ENCODE peak calls at places on chromosome 5, in six cellular contexts. One of them, this sample, is unnamed.

GRCh38 chr5:173201636-173202265 is 33.3 kb downstream of the NKX2-5 start:
- DNase-seq in spleen: no peak
- DNase-seq in fibroblast of pulmonary artery: peak
- DNase-seq in colonic mucosa: no peak
- DNase-seq in MM.1S: no peak
- DNase-seq in endothelial cell: no peak
- DNase-seq in this sample: no peak

GRCh38 chr5:105670586-105670985 is 2000.2 kb downstream of the EFNA5 start:
- DNase-seq in spleen: no peak
- DNase-seq in fibroblast of pulmonary artery: no peak
- DNase-seq in colonic mucosa: no peak
- DNase-seq in MM.1S: no peak
- DNase-seq in endothelial cell: no peak
- DNase-seq in this sample: no peak

GRCh38 chr5:14702238-14702839 is 37.8 kb downstream of the OTULIN start:
- DNase-seq in spleen: no peak
- DNase-seq in fibroblast of pulmonary artery: no peak
- DNase-seq in colonic mucosa: no peak
- DNase-seq in MM.1S: no peak
- DNase-seq in endothelial cell: no peak
- DNase-seq in this sample: no peak

GRCh38 chr5:80937591-80937990 is 22.6 kb upstream of the RASGRF2 start:
- DNase-seq in spleen: no peak
- DNase-seq in fibroblast of pulmonary artery: no peak
- DNase-seq in colonic mucosa: no peak
- DNase-seq in MM.1S: no peak
- DNase-seq in endothelial cell: no peak
- DNase-seq in this sample: no peak

GRCh38 chr5:28156981-28157380 is 1118.6 kb upstream of the CDH9 start:
- DNase-seq in spleen: no peak
- DNase-seq in fibroblast of pulmonary artery: peak
- DNase-seq in colonic mucosa: no peak
- DNase-seq in MM.1S: no peak
- DNase-seq in endothelial cell: no peak
- DNase-seq in this sample: no peak

GRCh38 chr5:180455872-180456271 is 38.3 kb upstream of the CNOT6 start:
- DNase-seq in spleen: no peak
- DNase-seq in fibroblast of pulmonary artery: no peak
- DNase-seq in colonic mucosa: no peak
- DNase-seq in MM.1S: no peak
- DNase-seq in endothelial cell: no peak
- DNase-seq in this sample: no peak

GRCh38 chr5:152369298-152369697 is 35.8 kb downstream of the NMUR2 start:
- DNase-seq in spleen: no peak
- DNase-seq in fibroblast of pulmonary artery: no peak
- DNase-seq in colonic mucosa: no peak
- DNase-seq in MM.1S: no peak
- DNase-seq in endothelial cell: no peak
- DNase-seq in this sample: no peak

GRCh38 chr5:145540375-145540774 is 294.8 kb downstream of the PRELID2 start:
- DNase-seq in spleen: no peak
- DNase-seq in fibroblast of pulmonary artery: peak
- DNase-seq in colonic mucosa: no peak
- DNase-seq in MM.1S: no peak
- DNase-seq in endothelial cell: no peak
- DNase-seq in this sample: no peak

GRCh38 chr5:170746081-170746951 is 37.2 kb upstream of the GABRP start:
- DNase-seq in spleen: no peak
- DNase-seq in fibroblast of pulmonary artery: no peak
- DNase-seq in colonic mucosa: no peak
- DNase-seq in MM.1S: peak
- DNase-seq in endothelial cell: peak
- DNase-seq in this sample: no peak

GRCh38 chr5:67319935-67320725 is 123.5 kb upstream of the CD180 start:
- DNase-seq in spleen: no peak
- DNase-seq in fibroblast of pulmonary artery: no peak
- DNase-seq in colonic mucosa: no peak
- DNase-seq in MM.1S: no peak
- DNase-seq in endothelial cell: no peak
- DNase-seq in this sample: no peak

GRCh38 chr5:72543365-72543764 is 36.2 kb upstream of the ZNF366 start:
- DNase-seq in spleen: no peak
- DNase-seq in fibroblast of pulmonary artery: peak
- DNase-seq in colonic mucosa: no peak
- DNase-seq in MM.1S: no peak
- DNase-seq in endothelial cell: no peak
- DNase-seq in this sample: no peak

GRCh38 chr5:19240150-19240549 is 747.9 kb downstream of the CDH18 start:
- DNase-seq in spleen: no peak
- DNase-seq in fibroblast of pulmonary artery: peak
- DNase-seq in colonic mucosa: no peak
- DNase-seq in MM.1S: no peak
- DNase-seq in endothelial cell: no peak
- DNase-seq in this sample: no peak

GRCh38 chr5:41284938-41285337 is 71.6 kb upstream of the C6 start:
- DNase-seq in spleen: no peak
- DNase-seq in fibroblast of pulmonary artery: no peak
- DNase-seq in colonic mucosa: no peak
- DNase-seq in MM.1S: no peak
- DNase-seq in endothelial cell: no peak
- DNase-seq in this sample: no peak

GRCh38 chr5:175887463-175887862 is 16.1 kb downstream of the CPLX2 start:
- DNase-seq in spleen: no peak
- DNase-seq in fibroblast of pulmonary artery: no peak
- DNase-seq in colonic mucosa: no peak
- DNase-seq in MM.1S: no peak
- DNase-seq in endothelial cell: no peak
- DNase-seq in this sample: no peak

GRCh38 chr5:125376059-125376641 is 629.7 kb upstream of the ZNF608 start:
- DNase-seq in spleen: no peak
- DNase-seq in fibroblast of pulmonary artery: no peak
- DNase-seq in colonic mucosa: no peak
- DNase-seq in MM.1S: no peak
- DNase-seq in endothelial cell: no peak
- DNase-seq in this sample: no peak

GRCh38 chr5:102451082-102451481 is 47.7 kb downstream of the SLCO6A1 start:
- DNase-seq in spleen: no peak
- DNase-seq in fibroblast of pulmonary artery: no peak
- DNase-seq in colonic mucosa: no peak
- DNase-seq in MM.1S: no peak
- DNase-seq in endothelial cell: no peak
- DNase-seq in this sample: no peak

GRCh38 chr5:52804359-52804758 is 16.6 kb downstream of the ITGA1 start:
- DNase-seq in spleen: no peak
- DNase-seq in fibroblast of pulmonary artery: peak
- DNase-seq in colonic mucosa: no peak
- DNase-seq in MM.1S: no peak
- DNase-seq in endothelial cell: no peak
- DNase-seq in this sample: no peak

GRCh38 chr5:127705120-127705892 is 2.1 kb downstream of the CCDC192 start:
- DNase-seq in spleen: no peak
- DNase-seq in fibroblast of pulmonary artery: peak
- DNase-seq in colonic mucosa: no peak
- DNase-seq in MM.1S: no peak
- DNase-seq in endothelial cell: no peak
- DNase-seq in this sample: no peak

GRCh38 chr5:74641778-74642542 is 1.4 kb upstream of the ENC1 start:
- DNase-seq in spleen: peak
- DNase-seq in fibroblast of pulmonary artery: peak
- DNase-seq in colonic mucosa: peak
- DNase-seq in MM.1S: peak
- DNase-seq in endothelial cell: peak
- DNase-seq in this sample: no peak

GRCh38 chr5:66209350-66209749 is 65.2 kb downstream of the SREK1 start:
- DNase-seq in spleen: no peak
- DNase-seq in fibroblast of pulmonary artery: no peak
- DNase-seq in colonic mucosa: no peak
- DNase-seq in MM.1S: no peak
- DNase-seq in endothelial cell: no peak
- DNase-seq in this sample: no peak

GRCh38 chr5:130923543-130924159 is 241.4 kb downstream of the HINT1 start:
- DNase-seq in spleen: no peak
- DNase-seq in fibroblast of pulmonary artery: no peak
- DNase-seq in colonic mucosa: no peak
- DNase-seq in MM.1S: no peak
- DNase-seq in endothelial cell: no peak
- DNase-seq in this sample: no peak

GRCh38 chr5:92599217-92599810 is 981.7 kb downstream of the NR2F1-AS1 start:
- DNase-seq in spleen: no peak
- DNase-seq in fibroblast of pulmonary artery: no peak
- DNase-seq in colonic mucosa: no peak
- DNase-seq in MM.1S: no peak
- DNase-seq in endothelial cell: no peak
- DNase-seq in this sample: no peak

GRCh38 chr5:83487155-83487554 is 15.6 kb downstream of the VCAN start:
- DNase-seq in spleen: no peak
- DNase-seq in fibroblast of pulmonary artery: no peak
- DNase-seq in colonic mucosa: no peak
- DNase-seq in MM.1S: no peak
- DNase-seq in endothelial cell: no peak
- DNase-seq in this sample: no peak

GRCh38 chr5:119077444-119077843 is 6.6 kb downstream of the DMXL1 start:
- DNase-seq in spleen: no peak
- DNase-seq in fibroblast of pulmonary artery: no peak
- DNase-seq in colonic mucosa: no peak
- DNase-seq in MM.1S: no peak
- DNase-seq in endothelial cell: no peak
- DNase-seq in this sample: no peak

GRCh38 chr5:59684388-59685003 is 209.0 kb downstream of the PDE4D start:
- DNase-seq in spleen: no peak
- DNase-seq in fibroblast of pulmonary artery: no peak
- DNase-seq in colonic mucosa: no peak
- DNase-seq in MM.1S: no peak
- DNase-seq in endothelial cell: no peak
- DNase-seq in this sample: no peak

GRCh38 chr5:112196574-112196973 is 222.5 kb downstream of the EPB41L4A start:
- DNase-seq in spleen: no peak
- DNase-seq in fibroblast of pulmonary artery: no peak
- DNase-seq in colonic mucosa: no peak
- DNase-seq in MM.1S: no peak
- DNase-seq in endothelial cell: no peak
- DNase-seq in this sample: no peak

GRCh38 chr5:158682631-158683030 is 417.1 kb downstream of the EBF1 start:
- DNase-seq in spleen: no peak
- DNase-seq in fibroblast of pulmonary artery: no peak
- DNase-seq in colonic mucosa: no peak
- DNase-seq in MM.1S: no peak
- DNase-seq in endothelial cell: no peak
- DNase-seq in this sample: no peak

GRCh38 chr5:158679221-158679641 is 420.5 kb downstream of the EBF1 start:
- DNase-seq in spleen: no peak
- DNase-seq in fibroblast of pulmonary artery: no peak
- DNase-seq in colonic mucosa: no peak
- DNase-seq in MM.1S: peak
- DNase-seq in endothelial cell: no peak
- DNase-seq in this sample: no peak

GRCh38 chr5:158677490-158677838 is 422.3 kb downstream of the EBF1 start:
- DNase-seq in spleen: no peak
- DNase-seq in fibroblast of pulmonary artery: no peak
- DNase-seq in colonic mucosa: no peak
- DNase-seq in MM.1S: no peak
- DNase-seq in endothelial cell: no peak
- DNase-seq in this sample: no peak

GRCh38 chr5:158676642-158677489 is 422.9 kb downstream of the EBF1 start:
- DNase-seq in spleen: peak
- DNase-seq in fibroblast of pulmonary artery: no peak
- DNase-seq in colonic mucosa: no peak
- DNase-seq in MM.1S: no peak
- DNase-seq in endothelial cell: peak
- DNase-seq in this sample: no peak
- TF ChIP-seq CTCF in spleen: no peak
- TF ChIP-seq CTCF in fibroblast of pulmonary artery: no peak
- TF ChIP-seq CTCF in colonic mucosa: no peak
- TF ChIP-seq CTCF in MM.1S: no peak
- TF ChIP-seq CTCF in endothelial cell: peak
- TF ChIP-seq CTCF in this sample: peak

GRCh38 chr5:36041537-36041845 is 25.2 kb downstream of the UGT3A2 start:
- DNase-seq in spleen: no peak
- DNase-seq in fibroblast of pulmonary artery: no peak
- DNase-seq in colonic mucosa: no peak
- DNase-seq in MM.1S: no peak
- DNase-seq in endothelial cell: no peak
- DNase-seq in this sample: no peak
- TF ChIP-seq CTCF in spleen: no peak
- TF ChIP-seq CTCF in fibroblast of pulmonary artery: no peak
- TF ChIP-seq CTCF in colonic mucosa: no peak
- TF ChIP-seq CTCF in MM.1S: no peak
- TF ChIP-seq CTCF in endothelial cell: no peak
- TF ChIP-seq CTCF in this sample: no peak

DNA sequence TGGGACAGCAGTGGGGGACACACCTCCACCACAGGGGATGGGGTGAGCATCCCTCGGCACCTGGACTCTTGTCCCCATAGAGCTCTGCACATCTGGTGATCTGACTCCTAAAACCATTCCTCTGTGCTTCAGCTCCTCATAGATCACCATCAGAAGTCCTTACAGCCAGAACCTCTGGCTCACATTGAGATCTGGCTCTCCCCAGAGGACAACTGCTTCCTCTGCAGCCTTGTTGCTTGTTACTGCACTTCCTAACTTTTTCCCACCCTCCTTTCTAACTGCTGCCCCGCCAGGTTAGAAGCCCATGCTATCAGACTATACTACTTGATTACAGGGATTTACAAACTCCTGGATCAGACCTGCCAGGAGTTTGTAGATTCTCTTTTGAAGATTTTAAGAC is 64.5 kb downstream of the ARSB start:
- DNase-seq in spleen: no peak
- DNase-seq in fibroblast of pulmonary artery: peak
- DNase-seq in colonic mucosa: no peak
- DNase-seq in MM.1S: no peak
- DNase-seq in endothelial cell: no peak
- DNase-seq in this sample: no peak
- TF ChIP-seq CTCF in spleen: no peak
- TF ChIP-seq CTCF in fibroblast of pulmonary artery: peak
- TF ChIP-seq CTCF in colonic mucosa: no peak
- TF ChIP-seq CTCF in MM.1S: peak
- TF ChIP-seq CTCF in endothelial cell: no peak
- TF ChIP-seq CTCF in this sample: peak

GRCh38 chr5:137622850-137623249 is 113.0 kb downstream of the KLHL3 start:
- DNase-seq in spleen: no peak
- DNase-seq in fibroblast of pulmonary artery: peak
- DNase-seq in colonic mucosa: no peak
- DNase-seq in MM.1S: no peak
- DNase-seq in endothelial cell: no peak
- DNase-seq in this sample: no peak

GRCh38 chr5:137618476-137618875 is 117.4 kb downstream of the KLHL3 start:
- DNase-seq in spleen: no peak
- DNase-seq in fibroblast of pulmonary artery: no peak
- DNase-seq in colonic mucosa: no peak
- DNase-seq in MM.1S: no peak
- DNase-seq in endothelial cell: no peak
- DNase-seq in this sample: no peak

GRCh38 chr5:137619191-137619870 is 116.6 kb downstream of the KLHL3 start:
- DNase-seq in spleen: no peak
- DNase-seq in fibroblast of pulmonary artery: peak
- DNase-seq in colonic mucosa: no peak
- DNase-seq in MM.1S: no peak
- DNase-seq in endothelial cell: no peak
- DNase-seq in this sample: no peak

GRCh38 chr5:137621861-137622823 is 113.7 kb downstream of the KLHL3 start:
- DNase-seq in spleen: no peak
- DNase-seq in fibroblast of pulmonary artery: peak
- DNase-seq in colonic mucosa: no peak
- DNase-seq in MM.1S: no peak
- DNase-seq in endothelial cell: no peak
- DNase-seq in this sample: no peak

GRCh38 chr5:137621306-137621705 is 114.6 kb downstream of the KLHL3 start:
- DNase-seq in spleen: no peak
- DNase-seq in fibroblast of pulmonary artery: no peak
- DNase-seq in colonic mucosa: no peak
- DNase-seq in MM.1S: no peak
- DNase-seq in endothelial cell: no peak
- DNase-seq in this sample: no peak
- TF ChIP-seq CTCF in spleen: no peak
- TF ChIP-seq CTCF in fibroblast of pulmonary artery: no peak
- TF ChIP-seq CTCF in colonic mucosa: no peak
- TF ChIP-seq CTCF in MM.1S: no peak
- TF ChIP-seq CTCF in endothelial cell: no peak
- TF ChIP-seq CTCF in this sample: no peak

This sample was measured in chondrocyte.